ENCODE peak calls at places on chromosomes 13 and 19, in four cellular contexts. C, T, F and O are unnamed samples.

GRCh38 chr13:31145417-31145816 is 16.3 kb downstream of the HSPH1 start:
- DNase-seq in C (no peak), T (no peak), F (no peak), O (no peak)

GRCh38 chr19:45097776-45098520 is 5.0 kb downstream of the PPP1R37 start:
- DNase-seq in C (peak; percentile 98), T (peak; percentile 71), F (no peak), O (peak; percentile 87)

GRCh38 chr13:27673911-27674310 is 52.2 kb downstream of the POLR1D start:
- DNase-seq in C (no peak), T (no peak), F (no peak), O (no peak)

GRCh38 chr13:106612688-106613087 is 44.8 kb upstream of the ARGLU1 start:
- DNase-seq in C (peak; percentile 59), T (no peak), F (peak; percentile 29), O (no peak)

GRCh38 chr19:15245370-15246197 is 13.3 kb upstream of the EPHX3 start:
- DNase-seq in C (no peak), T (no peak), F (no peak), O (no peak)

GRCh38 chr13:30997697-30998547 is 65.5 kb downstream of the TEX26 start:
- DNase-seq in C (no peak), T (no peak), F (no peak), O (no peak)

GRCh38 chr19:41774515-41774980 is 19.2 kb downstream of the CEACAM6 start:
- DNase-seq in C (no peak), T (peak; percentile 31), F (no peak), O (no peak)

GRCh38 chr19:19372656-19373416 is 32.6 kb upstream of the GATAD2A start:
- DNase-seq in C (peak; percentile 45), T (no peak), F (no peak), O (peak; percentile 64)

GRCh38 chr19:9673912-9674668 is 810 bp downstream of the ZNF562 start:
- DNase-seq in C (peak; percentile 5), T (no peak), F (no peak), O (no peak)

GRCh38 chr19:21158523-21159135 is 16.8 kb downstream of the ZNF431 start:
- DNase-seq in C (peak; percentile 68), T (no peak), F (no peak), O (no peak)

GRCh38 chr13:20799726-20800416 is 26.1 kb upstream of the EEF1AKMT1 start:
- DNase-seq in C (peak; percentile 32), T (no peak), F (no peak), O (no peak)

GRCh38 chr19:47520839-47521238 is 6.0 kb upstream of the NAPA start:
- DNase-seq in C (no peak), T (no peak), F (no peak), O (no peak)

GRCh38 chr19:47549341-47549768 is 23.6 kb downstream of the ZNF541 start:
- DNase-seq in C (no peak), T (no peak), F (no peak), O (no peak)

GRCh38 chr19:35351441-35352176 is 3.9 kb downstream of the FFAR1 start:
- DNase-seq in C (no peak), T (no peak), F (no peak), O (no peak)

GRCh38 chr19:32862741-32863140 is 6.8 kb downstream of the SLC7A9 start:
- DNase-seq in C (no peak), T (no peak), F (no peak), O (no peak)

GRCh38 chr19:3904233-3904632 is 23.7 kb downstream of the ATCAY start:
- DNase-seq in C (no peak), T (no peak), F (no peak), O (no peak)

GRCh38 chr13:97367016-97367415 is 67.0 kb upstream of the RAP2A start:
- DNase-seq in C (peak; percentile 65), T (no peak), F (no peak), O (peak; percentile 42)

GRCh38 chr13:24995225-24995804 is 100.6 kb upstream of the PABPC3 start:
- DNase-seq in C (peak; percentile 82), T (no peak), F (peak; percentile 60), O (peak; percentile 16)

GRCh38 chr19:14479985-14480694 is 5.0 kb upstream of the PTGER1 start:
- DNase-seq in C (peak; percentile 20), T (no peak), F (no peak), O (no peak)

GRCh38 chr19:8459095-8459494 is 14.3 kb downstream of the HNRNPM start:
- DNase-seq in C (no peak), T (no peak), F (no peak), O (no peak)

GRCh38 chr13:112247471-112248405 is 128.4 kb upstream of the SPACA7 start:
- DNase-seq in C (no peak), T (no peak), F (no peak), O (no peak)

GRCh38 chr13:112250788-112251445 is 125.2 kb upstream of the SPACA7 start:
- DNase-seq in C (no peak), T (no peak), F (no peak), O (no peak)

GRCh38 chr13:112249644-112250610 is 126.2 kb upstream of the SPACA7 start:
- DNase-seq in C (no peak), T (no peak), F (no peak), O (no peak)

GRCh38 chr13:112248406-112248760 is 127.8 kb upstream of the SPACA7 start:
- DNase-seq in C (no peak), T (no peak), F (no peak), O (no peak)

GRCh38 chr13:112248909-112249592 is 127.1 kb upstream of the SPACA7 start:
- DNase-seq in C (no peak), T (no peak), F (no peak), O (no peak)
- TF ChIP-seq POLR2A in C (no peak), T (no peak), F (no peak), O (no peak)

DNA sequence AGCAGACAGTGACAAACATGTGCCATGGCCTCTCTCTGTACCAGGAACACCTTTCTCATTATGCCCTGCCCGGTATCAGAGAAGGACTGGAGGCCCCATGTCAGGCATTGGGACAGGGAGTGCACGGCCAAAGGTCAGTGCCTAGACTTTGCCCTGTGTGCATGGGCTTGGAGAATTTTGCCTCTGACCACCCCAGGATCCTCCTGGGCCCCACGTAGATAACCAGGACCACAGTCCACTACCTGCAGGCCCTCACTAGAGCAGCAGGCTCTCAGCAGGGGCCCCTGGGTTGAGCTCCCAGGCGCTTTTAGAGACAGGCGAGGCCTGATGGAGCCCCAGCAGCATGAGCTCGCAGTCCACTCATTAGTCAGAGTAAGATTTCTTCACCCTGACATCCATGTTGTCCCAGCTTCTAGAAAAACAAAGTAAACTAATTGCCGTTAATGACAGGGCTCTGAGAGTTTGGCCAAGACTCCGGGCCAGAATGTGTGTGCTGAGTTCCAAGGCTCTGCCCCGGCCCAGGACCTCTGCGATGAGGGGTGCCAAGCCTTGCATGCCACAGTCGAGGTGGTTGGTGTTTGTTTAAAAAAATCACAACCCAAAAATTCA is 42.7 kb downstream of the CAPN12 start:
- DNase-seq in C (peak; percentile 21), T (no peak), F (no peak), O (no peak)
- TF ChIP-seq POLR2A in C (no peak), T (no peak), F (no peak), O (no peak)

DNA sequence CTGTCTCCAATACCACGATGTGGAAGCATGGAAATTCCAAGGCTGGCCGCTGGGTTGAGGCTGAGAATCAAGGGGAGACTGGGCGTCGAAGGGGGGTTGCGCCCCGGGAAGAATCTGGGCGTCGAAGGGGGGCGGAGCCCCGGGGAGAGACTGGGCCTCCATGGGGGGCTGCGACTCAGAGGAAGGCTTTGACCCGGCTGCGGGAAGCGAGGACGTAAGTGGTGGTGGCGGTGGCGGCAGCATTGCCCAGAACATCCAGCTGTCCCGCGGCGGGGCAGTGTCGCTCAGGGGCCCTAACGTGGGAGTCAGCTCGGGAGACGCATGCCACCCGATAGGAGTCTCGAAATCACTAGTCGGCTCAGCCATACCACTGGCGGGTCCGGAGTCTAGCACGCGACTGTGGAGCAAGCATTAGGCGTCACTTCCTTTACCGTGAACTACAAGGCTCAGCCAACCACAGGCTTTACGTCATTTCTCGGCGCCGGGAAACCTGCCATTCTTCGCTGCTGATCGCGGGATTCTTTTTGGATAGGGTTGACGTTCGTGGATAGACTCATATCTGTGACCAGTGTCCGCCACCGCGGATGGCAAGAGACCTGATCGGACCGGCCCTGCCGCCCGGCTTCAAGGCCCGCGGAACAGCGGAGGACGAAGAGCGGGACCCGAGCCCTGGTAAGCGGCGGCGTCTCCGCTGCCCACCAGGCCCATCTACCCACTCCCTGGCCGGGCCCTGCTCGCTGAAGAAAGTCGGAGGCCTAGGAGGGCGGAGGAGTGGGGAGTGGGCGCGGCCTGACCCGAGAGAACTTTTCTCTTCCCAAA is at the start of the genes GPALPP1 and NUFIP1:
- DNase-seq in C (peak; percentile 95), T (peak; percentile 85), F (peak; percentile 92), O (peak; percentile 76)
- TF ChIP-seq POLR2A in C (peak; percentile 86), T (no peak), F (no peak), O (peak; percentile 62)

DNA sequence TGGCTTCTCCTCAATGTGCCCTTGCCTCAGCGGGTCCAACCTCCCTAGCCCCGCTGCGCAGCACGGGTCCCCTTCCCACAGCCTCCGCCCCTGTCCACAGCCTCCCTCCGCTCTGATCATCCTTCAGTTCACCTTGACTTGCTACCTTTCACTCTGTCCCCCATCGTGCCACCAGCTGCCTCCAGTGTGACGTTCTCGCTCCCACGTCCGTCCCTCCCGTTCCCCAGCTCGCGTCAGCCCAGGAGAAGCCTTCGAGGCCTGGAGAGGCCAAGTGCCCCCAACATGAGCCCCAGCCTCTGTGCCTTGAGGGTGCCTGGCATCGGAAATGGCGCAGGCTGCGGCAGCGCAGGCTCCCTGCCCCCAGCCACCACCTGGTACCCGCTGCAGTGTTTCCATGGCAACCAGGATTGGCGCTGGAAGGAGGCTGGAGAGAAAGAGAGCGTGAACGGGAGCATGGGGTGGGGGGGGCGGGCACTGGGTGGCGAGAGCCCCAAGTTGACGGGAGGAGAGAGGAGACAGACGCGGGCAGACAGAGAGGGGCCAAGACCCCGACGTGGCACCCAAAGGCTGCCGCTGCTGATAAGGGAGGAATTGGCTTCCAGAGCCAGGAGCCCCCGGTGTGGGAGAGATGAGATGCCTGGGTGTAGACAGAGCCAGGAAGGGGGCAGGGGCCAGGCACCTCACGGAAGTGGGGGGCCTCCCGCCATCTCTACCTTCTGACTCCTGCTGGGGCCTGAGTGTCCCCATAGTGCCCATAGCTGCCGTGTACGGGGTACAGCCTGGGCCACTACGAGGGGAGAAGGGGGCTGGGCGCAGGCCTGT is 844 bp upstream of the ASPDH start:
- DNase-seq in C (no peak), T (no peak), F (no peak), O (no peak)
- TF ChIP-seq POLR2A in C (no peak), T (no peak), F (no peak), O (no peak)

GRCh38 chr19:5850189-5850588 is 1.1 kb downstream of the FUT3 start:
- DNase-seq in C (no peak), T (no peak), F (no peak), O (no peak)

GRCh38 chr19:5850743-5851293 is 431 bp downstream of the FUT3 start:
- DNase-seq in C (peak; percentile 53), T (peak; percentile 53), F (peak; percentile 61), O (no peak)

DNA sequence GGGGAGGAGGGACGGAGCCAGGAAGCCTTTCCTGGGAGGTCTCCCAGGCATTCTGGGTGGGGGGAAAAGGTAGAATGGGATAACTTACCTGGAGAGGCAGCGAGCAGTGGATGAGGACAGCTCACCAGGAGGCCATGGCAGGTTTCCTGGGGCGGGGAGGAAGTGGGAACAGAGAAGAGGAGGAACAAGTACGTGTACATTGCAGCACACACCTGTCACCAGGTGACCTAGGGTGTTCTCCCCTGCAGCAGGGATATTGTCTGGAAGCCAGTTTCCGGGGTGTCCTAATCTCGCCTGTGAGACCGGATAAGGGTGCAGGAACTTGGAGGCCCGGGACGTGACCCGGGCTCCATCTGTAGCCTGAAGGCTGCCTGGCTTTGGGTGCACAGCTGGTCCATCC is at the start of gene FUT3:
- DNase-seq in C (no peak), T (peak; percentile 47), F (peak; percentile 45), O (no peak)
- TF ChIP-seq POLR2A in C (no peak), T (no peak), F (no peak), O (no peak)

GRCh38 chr19:17194608-17195007 is 20.5 kb upstream of the USE1 start:
- DNase-seq in C (no peak), T (no peak), F (no peak), O (no peak)
- TF ChIP-seq POLR2A in C (no peak), T (no peak), F (no peak), O (no peak)